ENCODE peak calls at places on chromosomes 3 and 15, in seven cellular contexts. M, J, H, L, E, Y and U are unnamed samples.

GRCh38 chr3:42507751-42508335 is 5.4 kb downstream of the VIPR1 start:
- DNase-seq in M (no peak), J (no peak), H (no peak), L (no peak), E (no peak), Y (no peak), U (no peak)

GRCh38 chr3:43621406-43621973 is 321 bp downstream of the ANO10 start:
- DNase-seq in M (no peak), J (no peak), H (no peak), L (no peak), E (no peak), Y (no peak), U (no peak)

GRCh38 chr15:53665930-53666329 is 93.5 kb downstream of the WDR72 start:
- DNase-seq in M (no peak), J (no peak), H (no peak), L (no peak), E (no peak), Y (no peak), U (no peak)

GRCh38 chr15:69468241-69469121 is 15.9 kb downstream of the RPLP1 start:
- DNase-seq in M (no peak), J (no peak), H (no peak), L (peak; percentile 59), E (no peak), Y (no peak), U (no peak)

GRCh38 chr3:114447545-114447944 is 153.7 kb downstream of the TIGIT start:
- DNase-seq in M (no peak), J (no peak), H (no peak), L (no peak), E (no peak), Y (no peak), U (no peak)

GRCh38 chr3:186287723-186288122 is 74.3 kb downstream of the DGKG start:
- DNase-seq in M (no peak), J (no peak), H (no peak), L (peak; percentile 85), E (no peak), Y (no peak), U (no peak)

GRCh38 chr15:35606345-35606744 is 60.4 kb upstream of the DPH6 start:
- DNase-seq in M (no peak), J (no peak), H (no peak), L (no peak), E (no peak), Y (no peak), U (no peak)

GRCh38 chr3:168624892-168625291 is 529.2 kb upstream of the GOLIM4 start:
- DNase-seq in M (no peak), J (no peak), H (no peak), L (no peak), E (no peak), Y (no peak), U (no peak)

GRCh38 chr3:78732893-78733292 is 1034.9 kb downstream of the ROBO1 start:
- DNase-seq in M (no peak), J (no peak), H (no peak), L (no peak), E (no peak), Y (no peak), U (no peak)

GRCh38 chr15:40949756-40950207 is 3.5 kb upstream of the CHAC1 start:
- DNase-seq in M (no peak), J (peak; percentile 4), H (no peak), L (no peak), E (no peak), Y (no peak), U (no peak)

GRCh38 chr3:74106882-74107281 is 482.1 kb upstream of the PDZRN3 start:
- DNase-seq in M (no peak), J (no peak), H (no peak), L (no peak), E (no peak), Y (no peak), U (no peak)

GRCh38 chr3:126442099-126442848 is 33.4 kb downstream of the ZXDC start:
- DNase-seq in M (no peak), J (peak; percentile 58), H (no peak), L (no peak), E (peak; percentile 60), Y (no peak), U (no peak)

GRCh38 chr3:68740087-68740486 is 192.3 kb downstream of the TAFA4 start:
- DNase-seq in M (no peak), J (no peak), H (no peak), L (no peak), E (no peak), Y (no peak), U (no peak)

GRCh38 chr3:16090711-16091110 is 83.8 kb upstream of the GALNT15 start:
- DNase-seq in M (no peak), J (no peak), H (no peak), L (no peak), E (no peak), Y (no peak), U (no peak)

DNA sequence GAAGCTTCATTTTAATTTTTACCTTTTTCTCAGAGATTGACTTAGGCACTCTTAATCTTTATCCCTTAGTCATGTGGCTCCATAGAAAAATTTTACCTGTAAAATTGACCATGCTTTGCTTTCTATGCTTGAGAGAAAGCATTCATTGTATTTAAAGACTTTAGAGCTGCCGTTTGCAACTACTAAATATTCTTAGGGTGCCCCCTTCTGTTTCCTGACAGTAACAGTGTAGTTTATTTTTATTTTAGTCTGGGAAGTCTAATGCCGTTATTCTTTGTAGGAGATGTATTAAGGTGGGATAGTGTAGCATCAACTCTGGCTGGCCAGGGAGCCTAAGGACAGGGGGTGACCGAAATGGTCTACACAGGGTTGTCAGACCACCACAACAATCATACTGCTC is 84.5 kb upstream of the SYNPR start:
- DNase-seq in M (no peak), J (no peak), H (peak; percentile 3), L (no peak), E (no peak), Y (no peak), U (no peak)
- TF ChIP-seq CTCF in M (no peak), J (peak; percentile 56), H (peak; percentile 45), L (peak; percentile 35), E (peak; percentile 14), Y (no peak), U (no peak)

DNA sequence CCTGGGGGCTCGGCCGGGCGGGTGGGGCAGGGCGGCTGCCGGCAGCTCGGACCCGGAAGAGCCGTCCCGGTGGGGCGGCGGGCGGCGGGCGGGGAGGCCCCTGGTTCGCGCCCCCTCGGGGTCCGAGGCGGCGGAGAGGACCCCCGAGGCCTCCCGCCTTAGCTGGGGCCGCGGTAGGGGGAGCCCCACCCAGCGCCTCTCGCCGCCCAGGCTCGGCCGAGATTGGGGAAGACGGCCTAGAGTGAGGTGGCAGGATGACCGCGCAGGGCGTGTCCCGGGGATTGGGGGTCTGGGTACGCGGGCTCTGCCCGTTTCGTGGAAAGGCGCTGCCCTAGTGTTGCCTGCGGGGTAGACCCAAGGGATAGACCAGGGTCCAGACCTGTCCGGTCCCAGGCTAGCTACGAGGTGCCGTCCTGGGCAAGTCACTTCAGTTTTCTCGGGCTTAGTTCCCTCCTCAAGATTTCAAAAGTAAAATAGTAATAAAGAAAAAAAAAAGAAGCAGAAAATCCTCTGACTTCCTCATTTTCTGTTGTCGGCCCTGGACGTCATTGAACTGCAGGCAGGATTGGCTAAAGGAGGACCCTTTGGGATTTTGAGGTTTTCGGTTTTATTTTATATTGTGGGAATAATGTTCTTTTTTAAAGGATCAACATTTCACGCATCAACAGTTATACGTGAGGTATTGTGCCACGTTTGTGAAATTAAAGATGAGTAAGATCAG is 580 bp downstream of the IQGAP1 start:
- DNase-seq in M (peak; percentile 83), J (peak; percentile 80), H (no peak), L (peak; percentile 21), E (peak; percentile 70), Y (peak; percentile 65), U (peak; percentile 93)
- TF ChIP-seq CTCF in M (no peak), J (no peak), H (no peak), L (no peak), E (no peak), Y (no peak), U (no peak)

DNA sequence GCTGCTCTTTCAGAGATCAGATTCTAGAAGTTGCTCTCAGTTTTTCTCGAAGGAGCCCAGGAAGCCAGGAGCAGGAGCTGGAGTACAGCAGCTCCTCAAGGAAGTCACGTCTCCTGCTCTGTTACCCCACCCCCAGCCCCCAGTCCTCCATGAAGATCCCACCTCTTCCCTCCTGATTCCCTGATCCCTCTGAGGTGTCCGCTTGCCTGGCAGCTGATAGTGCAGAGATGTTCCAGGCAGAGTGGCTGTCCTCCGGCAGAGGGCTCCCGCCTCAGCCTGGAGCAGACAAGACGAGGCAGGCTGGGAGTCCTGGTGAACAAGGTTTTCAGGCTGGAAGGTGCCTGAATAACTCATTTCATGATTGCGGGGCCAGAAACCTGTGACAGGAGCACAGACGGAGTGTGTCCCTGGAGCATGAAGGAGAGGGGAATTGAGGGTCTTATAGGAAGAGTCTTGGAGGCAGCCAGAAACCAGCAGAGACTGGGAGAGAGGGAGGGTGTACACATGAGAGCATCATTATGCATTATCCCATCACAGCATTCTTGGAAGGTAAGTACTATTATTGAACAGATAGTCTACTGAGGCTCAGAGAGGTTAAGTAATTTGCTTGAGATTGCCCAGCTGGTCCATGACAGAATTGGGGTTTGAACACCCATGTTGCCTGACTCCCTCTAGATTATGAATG is 1.2 kb downstream of the HRH1 start:
- DNase-seq in M (no peak), J (peak; percentile 70), H (peak; percentile 47), L (peak; percentile 80), E (peak; percentile 80), Y (peak; percentile 71), U (no peak)
- TF ChIP-seq CTCF in M (no peak), J (peak; percentile 69), H (peak; percentile 85), L (peak; percentile 96), E (peak; percentile 84), Y (no peak), U (peak; percentile 78)

GRCh38 chr15:68314563-68314962 is 37.0 kb downstream of the FEM1B start:
- DNase-seq in M (no peak), J (no peak), H (no peak), L (no peak), E (peak; percentile 40), Y (no peak), U (no peak)

GRCh38 chr15:68315035-68315434 is 37.5 kb downstream of the FEM1B start:
- DNase-seq in M (no peak), J (no peak), H (no peak), L (no peak), E (no peak), Y (no peak), U (no peak)

GRCh38 chr15:68315495-68316007 is 38.0 kb downstream of the FEM1B start:
- DNase-seq in M (no peak), J (no peak), H (no peak), L (no peak), E (peak; percentile 16), Y (no peak), U (no peak)

GRCh38 chr15:68317281-68318007 is 39.9 kb downstream of the FEM1B start:
- DNase-seq in M (no peak), J (no peak), H (no peak), L (no peak), E (peak; percentile 9), Y (no peak), U (no peak)

DNA sequence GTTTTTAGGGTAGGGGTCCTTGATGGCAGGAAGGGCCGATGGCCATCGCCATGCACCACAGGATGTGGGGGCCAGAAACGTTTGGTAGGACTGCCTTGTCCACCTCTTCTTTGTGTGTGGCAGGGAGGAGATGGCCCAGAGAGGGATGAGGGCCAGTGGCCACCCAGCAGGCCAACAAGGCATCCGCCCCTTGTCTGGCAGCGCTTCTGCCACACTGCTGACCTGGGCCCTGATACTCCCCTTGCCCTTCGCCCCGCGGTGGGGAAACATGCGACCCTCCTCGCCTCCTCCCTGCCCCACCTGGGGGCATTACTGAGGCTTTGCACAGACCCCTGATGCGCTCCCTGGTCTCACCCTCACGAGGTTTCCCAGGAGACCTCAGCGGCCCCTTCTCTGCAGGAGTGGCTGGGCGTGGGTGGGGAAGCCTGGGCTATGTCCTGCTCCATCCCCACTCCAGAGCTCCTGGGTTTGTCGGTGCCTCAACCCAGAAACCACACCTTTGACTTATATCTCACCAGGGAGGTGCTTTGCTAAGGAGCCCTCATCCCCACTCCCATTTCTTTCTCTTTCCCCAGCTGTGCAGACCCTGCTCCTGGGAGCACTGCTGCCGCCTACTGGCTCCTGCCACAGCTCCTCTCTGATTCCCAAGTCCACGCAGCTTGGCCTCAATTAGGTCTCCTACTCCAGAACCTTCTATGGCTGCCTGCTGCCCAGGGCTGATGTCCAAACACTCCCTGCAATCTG is 38.7 kb downstream of the FEM1B start:
- DNase-seq in M (no peak), J (no peak), H (no peak), L (no peak), E (peak; percentile 35), Y (no peak), U (no peak)
- TF ChIP-seq CTCF in M (no peak), J (no peak), H (no peak), L (peak; percentile 73), E (no peak), Y (no peak), U (peak; percentile 14)